ENCODE peak calls at places on chromosomes 3 and 15, in four cellular contexts. G, W, J and U are unnamed samples.

GRCh38 chr3:46089237-46090011 is 62.1 kb upstream of the XCR1 start:
- DNase-seq in G (no peak), W (peak; percentile 84), J (peak; percentile 77), U (peak; percentile 79)

GRCh38 chr15:30791239-30791638 is 112.5 kb upstream of the FAN1 start:
- DNase-seq in G (peak; percentile 1), W (no peak), J (no peak), U (no peak)

GRCh38 chr3:173745952-173746682 is 348.6 kb downstream of the NLGN1 start:
- DNase-seq in G (peak; percentile 45), W (no peak), J (no peak), U (no peak)

GRCh38 chr3:133763797-133764734 is 17.9 kb downstream of the TF start:
- DNase-seq in G (no peak), W (no peak), J (no peak), U (no peak)

GRCh38 chr3:110248666-110249065 is 823.0 kb upstream of the NECTIN3 start:
- DNase-seq in G (no peak), W (no peak), J (no peak), U (no peak)

GRCh38 chr3:4474683-4475490 is 7.8 kb upstream of the SUMF1 start:
- DNase-seq in G (no peak), W (no peak), J (no peak), U (no peak)

GRCh38 chr3:38992117-38992779 is 59.5 kb downstream of the SCN11A start:
- DNase-seq in G (peak; percentile 77), W (no peak), J (no peak), U (no peak)

GRCh38 chr15:90221251-90221900 is 12.4 kb downstream of the CIB1 start:
- DNase-seq in G (peak; percentile 48), W (peak; percentile 57), J (peak; percentile 82), U (peak; percentile 57)

GRCh38 chr15:51739056-51739455 is 1.6 kb upstream of the LYSMD2 start:
- DNase-seq in G (peak; percentile 69), W (no peak), J (no peak), U (no peak)

GRCh38 chr3:59773970-59774369 is 724.1 kb upstream of the CFAP20DC start:
- DNase-seq in G (no peak), W (no peak), J (no peak), U (no peak)

GRCh38 chr15:62254137-62254934 is 89.3 kb upstream of the C2CD4B start:
- DNase-seq in G (peak; percentile 39), W (no peak), J (peak; percentile 72), U (no peak)
- TF ChIP-seq CTCF in G (peak; percentile 67), W (peak; percentile 81), J (peak; percentile 66), U (peak; percentile 78)

DNA sequence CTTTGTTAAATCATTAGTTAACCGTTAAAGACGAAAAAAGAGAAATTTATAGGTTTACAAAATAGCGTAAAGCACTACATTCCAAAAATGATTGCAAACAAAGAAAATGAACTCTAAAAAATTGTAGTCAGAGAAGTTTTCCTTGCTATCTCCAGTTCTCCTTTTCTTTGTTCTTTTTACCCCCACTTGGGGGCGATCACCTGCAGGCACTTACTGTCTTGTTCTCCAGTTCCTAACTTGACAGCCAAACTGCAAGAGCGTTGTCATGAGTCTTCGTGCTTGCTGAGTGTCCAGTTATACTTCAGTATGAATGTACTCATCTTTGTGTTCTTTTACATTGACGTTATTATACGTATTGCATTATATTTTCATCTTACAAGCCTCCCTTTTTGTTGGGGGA is 54.5 kb downstream of the CHD2 start:
- DNase-seq in G (no peak), W (no peak), J (no peak), U (no peak)
- TF ChIP-seq CTCF in G (no peak), W (peak; percentile 35), J (no peak), U (peak; percentile 5)

GRCh38 chr15:97870771-97871170 is 89.7 kb upstream of the ARRDC4 start:
- DNase-seq in G (no peak), W (no peak), J (no peak), U (no peak)

GRCh38 chr15:97875025-97875512 is 85.4 kb upstream of the ARRDC4 start:
- DNase-seq in G (peak; percentile 36), W (no peak), J (no peak), U (no peak)

GRCh38 chr15:97881568-97881967 is 78.9 kb upstream of the ARRDC4 start:
- DNase-seq in G (no peak), W (no peak), J (no peak), U (no peak)

GRCh38 chr15:97874139-97874538 is 86.4 kb upstream of the ARRDC4 start:
- DNase-seq in G (no peak), W (no peak), J (no peak), U (no peak)

GRCh38 chr15:97875513-97876285 is 84.8 kb upstream of the ARRDC4 start:
- DNase-seq in G (peak; percentile 19), W (no peak), J (peak; percentile 81), U (no peak)
- TF ChIP-seq CTCF in G (peak; percentile 86), W (no peak), J (no peak), U (no peak)

GRCh38 chr3:32399030-32399620 is 7.5 kb downstream of the CMTM7 start:
- DNase-seq in G (no peak), W (no peak), J (no peak), U (no peak)
- TF ChIP-seq CTCF in G (no peak), W (peak; percentile 59), J (peak; percentile 69), U (peak; percentile 55)

GRCh38 chr15:59376735-59377134 is 4.1 kb upstream of the MYO1E start:
- DNase-seq in G (no peak), W (no peak), J (no peak), U (no peak)
- TF ChIP-seq CTCF in G (peak; percentile 32), W (peak; percentile 12), J (peak; percentile 8), U (peak; percentile 12)